ENCODE peak calls at places on chromosomes 3 and 15, in eight cellular contexts. One of them, this sample, is unnamed.

GRCh38 chr15:55241895-55242294 is 45.2 kb upstream of the RSL24D1 start:
- DNase-seq in B cell: no peak
- DNase-seq in T-cell: no peak
- DNase-seq in progenitor cell of endocrine pancreas: no peak
- DNase-seq in HepG2: no peak
- DNase-seq in SJSA1: no peak
- DNase-seq in NCI-H1436: no peak
- DNase-seq in pancreas: no peak
- DNase-seq in this sample: no peak

GRCh38 chr3:54120657-54121403 is 1.5 kb upstream of the CACNA2D3 start:
- DNase-seq in pancreas: no peak
- DNase-seq in B cell: no peak
- DNase-seq in HepG2: no peak
- DNase-seq in T-cell: no peak
- DNase-seq in progenitor cell of endocrine pancreas: no peak
- DNase-seq in NCI-H1436: no peak
- DNase-seq in SJSA1: no peak
- DNase-seq in this sample: no peak

GRCh38 chr3:110929811-110930210 is 141.8 kb upstream of the NECTIN3 start:
- DNase-seq in HepG2: no peak
- DNase-seq in B cell: no peak
- DNase-seq in SJSA1: no peak
- DNase-seq in pancreas: no peak
- DNase-seq in NCI-H1436: no peak
- DNase-seq in progenitor cell of endocrine pancreas: no peak
- DNase-seq in T-cell: no peak
- DNase-seq in this sample: no peak

GRCh38 chr15:68434021-68434420 is 2.1 kb upstream of the ITGA11 start:
- DNase-seq in SJSA1: peak
- DNase-seq in T-cell: no peak
- DNase-seq in progenitor cell of endocrine pancreas: no peak
- DNase-seq in NCI-H1436: no peak
- DNase-seq in B cell: no peak
- DNase-seq in pancreas: no peak
- DNase-seq in HepG2: no peak
- DNase-seq in this sample: no peak

GRCh38 chr15:56464893-56465520 is at the start of gene MNS1:
- DNase-seq in SJSA1: peak
- DNase-seq in T-cell: peak
- DNase-seq in pancreas: peak
- DNase-seq in NCI-H1436: peak
- DNase-seq in progenitor cell of endocrine pancreas: peak
- DNase-seq in B cell: peak
- DNase-seq in HepG2: peak
- DNase-seq in this sample: peak

GRCh38 chr15:28921925-28922711 is 36.3 kb downstream of the APBA2 start:
- DNase-seq in NCI-H1436: no peak
- DNase-seq in SJSA1: no peak
- DNase-seq in pancreas: no peak
- DNase-seq in progenitor cell of endocrine pancreas: no peak
- DNase-seq in T-cell: no peak
- DNase-seq in B cell: no peak
- DNase-seq in HepG2: no peak
- DNase-seq in this sample: no peak

GRCh38 chr3:88114878-88115549 is 34.7 kb upstream of the C3orf38 start:
- DNase-seq in T-cell: no peak
- DNase-seq in pancreas: no peak
- DNase-seq in NCI-H1436: no peak
- DNase-seq in HepG2: no peak
- DNase-seq in B cell: no peak
- DNase-seq in progenitor cell of endocrine pancreas: no peak
- DNase-seq in SJSA1: no peak
- DNase-seq in this sample: no peak

GRCh38 chr15:31235298-31236183 is 91.1 kb upstream of the KLF13 start:
- DNase-seq in pancreas: no peak
- DNase-seq in HepG2: no peak
- DNase-seq in NCI-H1436: peak
- DNase-seq in T-cell: no peak
- DNase-seq in SJSA1: no peak
- DNase-seq in B cell: no peak
- DNase-seq in progenitor cell of endocrine pancreas: no peak
- DNase-seq in this sample: no peak

This sample was measured in astrocyte of the spinal cord.